ENCODE peak calls at places on chromosomes 6 and 20, in ten cellular contexts. D is NCI-H460; A is activated CD4-positive, alpha-beta T cell treated with anti-CD3 and anti-CD28 coated beads for 1 hour; G is hepatocyte; Y is CD4-positive, alpha-beta memory T cell; H is ureter; V is heart left ventricle; I is SHP77; P is kidney tubule cell; C is EL. E is an unnamed sample.
A peak's percentile ranks its signal among the peaks of the same experiment; 100 is the strongest.

GRCh38 chr6:53287336-53288225 is 61.2 kb downstream of the ELOVL5 start:
- DNase-seq in D (no peak), A (no peak), G (no peak), Y (no peak), H (no peak), V (no peak), I (no peak), P (no peak), C (peak; percentile 23), E (no peak)

GRCh38 chr6:168078199-168078942 is 641 bp downstream of the FRMD1 start:
- DNase-seq in D (no peak), A (no peak), G (no peak), Y (no peak), H (no peak), V (no peak), I (no peak), P (peak; percentile 16), C (no peak), E (no peak)

GRCh38 chr6:166514196-166514595 is 72.3 kb downstream of the RAMACL start:
- DNase-seq in D (no peak), A (no peak), G (no peak), Y (no peak), H (no peak), V (no peak), I (no peak), P (peak; percentile 29), C (peak; percentile 7), E (peak; percentile 3)

GRCh38 chr6:27157461-27158315 is 89.8 kb upstream of the PRSS16 start:
- DNase-seq in D (peak; percentile 70), A (peak; percentile 75), G (peak; percentile 86), Y (peak; percentile 80), H (peak; percentile 73), V (peak; percentile 54), I (peak; percentile 30), P (peak; percentile 84), C (peak; percentile 83), E (peak; percentile 71)

GRCh38 chr6:46062312-46062711 is 46.7 kb upstream of the CLIC5 start:
- DNase-seq in D (no peak), A (no peak), G (peak; percentile 69), Y (no peak), H (no peak), V (no peak), I (no peak), P (peak; percentile 80), C (no peak), E (peak; percentile 65)

GRCh38 chr6:169809386-169809785 is 58.0 kb downstream of the ERMARD start:
- DNase-seq in D (no peak), A (no peak), G (no peak), Y (no peak), H (no peak), V (no peak), I (no peak), P (no peak), C (no peak), E (no peak)

GRCh38 chr6:7042056-7042653 is 65.6 kb upstream of the RREB1 start:
- DNase-seq in D (no peak), A (no peak), G (peak; percentile 52), Y (no peak), H (peak; percentile 47), V (no peak), I (no peak), P (peak; percentile 69), C (peak; percentile 17), E (peak; percentile 39)

GRCh38 chr20:17531537-17532025 is 402 bp upstream of the BFSP1 start:
- DNase-seq in D (no peak), A (no peak), G (no peak), Y (no peak), H (no peak), V (no peak), I (no peak), P (no peak), C (no peak), E (no peak)

GRCh38 chr20:37776049-37776448 is 82.2 kb downstream of the CTNNBL1 start:
- DNase-seq in D (no peak), A (no peak), G (no peak), Y (no peak), H (no peak), V (no peak), I (no peak), P (no peak), C (no peak), E (no peak)

GRCh38 chr20:44601801-44602204 is 19.4 kb downstream of the PKIG start:
- DNase-seq in D (no peak), A (no peak), G (peak; percentile 34), Y (no peak), H (peak; percentile 79), V (peak; percentile 77), I (no peak), P (no peak), C (peak; percentile 24), E (no peak)

GRCh38 chr20:62426678-62427077 is 661 bp downstream of the RBBP8NL start:
- DNase-seq in D (no peak), A (no peak), G (peak; percentile 75), Y (no peak), H (peak; percentile 65), V (no peak), I (no peak), P (no peak), C (no peak), E (peak; percentile 86)

GRCh38 chr6:37845930-37846329 is 26.4 kb downstream of the ZFAND3 start:
- DNase-seq in D (no peak), A (no peak), G (no peak), Y (no peak), H (no peak), V (no peak), I (no peak), P (peak; percentile 53), C (no peak), E (no peak)

GRCh38 chr6:144151010-144151727 is 852 bp downstream of the STX11 start:
- DNase-seq in D (no peak), A (peak; percentile 37), G (peak; percentile 28), Y (peak; percentile 71), H (peak; percentile 47), V (no peak), I (no peak), P (peak; percentile 35), C (peak; percentile 23), E (peak; percentile 17)

GRCh38 chr20:17968366-17969275 is at the start of the genes MGME1 and SNX5:
- DNase-seq in D (peak; percentile 99), A (peak; percentile 99), G (peak; percentile 99), Y (peak; percentile 99), H (peak; percentile 100), V (peak; percentile 100), I (peak; percentile 99), P (peak; percentile 100), C (peak; percentile 99), E (peak; percentile 99)

GRCh38 chr6:14763139-14763538 is 482.7 kb upstream of the JARID2 start:
- DNase-seq in D (no peak), A (no peak), G (peak; percentile 44), Y (no peak), H (no peak), V (no peak), I (no peak), P (peak; percentile 13), C (peak; percentile 41), E (peak; percentile 1)

GRCh38 chr20:11652128-11652527 is 265.6 kb upstream of the BTBD3 start:
- DNase-seq in D (no peak), A (no peak), G (no peak), Y (no peak), H (no peak), V (no peak), I (no peak), P (peak; percentile 56), C (no peak), E (no peak)

GRCh38 chr20:56001106-56001785 is 4.1 kb downstream of the CBLN4 start:
- DNase-seq in D (no peak), A (no peak), G (no peak), Y (no peak), H (no peak), V (no peak), I (no peak), P (no peak), C (no peak), E (no peak)

GRCh38 chr20:62493253-62493885 is 17.6 kb upstream of the GATA5 start:
- DNase-seq in D (no peak), A (no peak), G (no peak), Y (no peak), H (no peak), V (peak; percentile 51), I (no peak), P (no peak), C (no peak), E (no peak)

GRCh38 chr20:59925894-59926293 is 7.5 kb downstream of the SYCP2 start:
- DNase-seq in D (peak; percentile 29), A (no peak), G (no peak), Y (no peak), H (no peak), V (no peak), I (no peak), P (no peak), C (peak; percentile 34), E (peak; percentile 97)

GRCh38 chr6:96153775-96154174 is 138.0 kb downstream of the FUT9 start:
- DNase-seq in D (no peak), A (no peak), G (no peak), Y (no peak), H (no peak), V (no peak), I (no peak), P (peak; percentile 11), C (no peak), E (peak; percentile 7)

GRCh38 chr6:2103644-2104523 is 141.5 kb downstream of the GMDS start:
- DNase-seq in D (peak; percentile 78), A (no peak), G (peak; percentile 48), Y (peak; percentile 20), H (no peak), V (no peak), I (peak; percentile 67), P (peak; percentile 77), C (peak; percentile 59), E (peak; percentile 66)

GRCh38 chr6:24287239-24287638 is 70.6 kb downstream of the DCDC2 start:
- DNase-seq in D (no peak), A (no peak), G (no peak), Y (no peak), H (no peak), V (no peak), I (no peak), P (no peak), C (no peak), E (no peak)

GRCh38 chr6:163745566-163746400 is 331.3 kb downstream of the QKI start:
- DNase-seq in D (no peak), A (no peak), G (peak; percentile 81), Y (no peak), H (no peak), V (peak; percentile 89), I (no peak), P (peak; percentile 98), C (peak; percentile 99), E (no peak)

GRCh38 chr6:139240161-139241010 is 51.4 kb downstream of the TXLNB start:
- DNase-seq in D (no peak), A (no peak), G (peak; percentile 53), Y (no peak), H (no peak), V (peak; percentile 28), I (peak; percentile 70), P (no peak), C (peak; percentile 58), E (peak; percentile 23)